ENCODE peak calls at places on chromosome 6, in nine cellular contexts. One of them, this sample, is unnamed.

GRCh38 chr6:19332806-19333460 is 504.2 kb upstream of the ID4 start:
- DNase-seq in nucleus accumbens: no peak
- DNase-seq in NCI-H2029 treated with DMSO at 0.1 percent for 48 hours: no peak
- DNase-seq in type B pancreatic cell: no peak
- DNase-seq in DMS79: no peak
- DNase-seq in NT2/D1: no peak
- DNase-seq in HTR-8/SVneo: no peak
- DNase-seq in stimulated activated CD4-positive, alpha-beta T cell treated with anti-CD3 and anti-CD28 coated beads, Interleukin-12 subunit alpha, Interleukin-12 subunit beta, amount 100 ng/mL, for 4 hours: no peak
- DNase-seq in hypothalamus: no peak
- DNase-seq in this sample: no peak

GRCh38 chr6:130282234-130282995 is 59.7 kb upstream of the SAMD3 start:
- DNase-seq in NT2/D1: peak; percentile 1
- DNase-seq in HTR-8/SVneo: no peak
- DNase-seq in nucleus accumbens: no peak
- DNase-seq in type B pancreatic cell: no peak
- DNase-seq in hypothalamus: no peak
- DNase-seq in stimulated activated CD4-positive, alpha-beta T cell treated with anti-CD3 and anti-CD28 coated beads, Interleukin-12 subunit alpha, Interleukin-12 subunit beta, amount 100 ng/mL, for 4 hours: no peak
- DNase-seq in NCI-H2029 treated with DMSO at 0.1 percent for 48 hours: no peak
- DNase-seq in DMS79: no peak
- DNase-seq in this sample: no peak

GRCh38 chr6:43173496-43174262 is 2.6 kb downstream of the SRF start:
- DNase-seq in HTR-8/SVneo: no peak
- DNase-seq in NCI-H2029 treated with DMSO at 0.1 percent for 48 hours: no peak
- DNase-seq in NT2/D1: no peak
- DNase-seq in stimulated activated CD4-positive, alpha-beta T cell treated with anti-CD3 and anti-CD28 coated beads, Interleukin-12 subunit alpha, Interleukin-12 subunit beta, amount 100 ng/mL, for 4 hours: no peak
- DNase-seq in nucleus accumbens: no peak
- DNase-seq in hypothalamus: no peak
- DNase-seq in type B pancreatic cell: no peak
- DNase-seq in DMS79: no peak
- DNase-seq in this sample: no peak

GRCh38 chr6:170188571-170189001 is 102.3 kb downstream of the DLL1 start:
- DNase-seq in nucleus accumbens: no peak
- DNase-seq in hypothalamus: no peak
- DNase-seq in NCI-H2029 treated with DMSO at 0.1 percent for 48 hours: peak; percentile 6
- DNase-seq in HTR-8/SVneo: no peak
- DNase-seq in stimulated activated CD4-positive, alpha-beta T cell treated with anti-CD3 and anti-CD28 coated beads, Interleukin-12 subunit alpha, Interleukin-12 subunit beta, amount 100 ng/mL, for 4 hours: no peak
- DNase-seq in DMS79: no peak
- DNase-seq in NT2/D1: no peak
- DNase-seq in type B pancreatic cell: peak; percentile 64
- DNase-seq in this sample: no peak

GRCh38 chr6:35391240-35391968 is 49.0 kb downstream of the PPARD start:
- DNase-seq in HTR-8/SVneo: peak; percentile 86
- DNase-seq in NCI-H2029 treated with DMSO at 0.1 percent for 48 hours: no peak
- DNase-seq in nucleus accumbens: no peak
- DNase-seq in NT2/D1: no peak
- DNase-seq in DMS79: no peak
- DNase-seq in hypothalamus: no peak
- DNase-seq in type B pancreatic cell: no peak
- DNase-seq in stimulated activated CD4-positive, alpha-beta T cell treated with anti-CD3 and anti-CD28 coated beads, Interleukin-12 subunit alpha, Interleukin-12 subunit beta, amount 100 ng/mL, for 4 hours: no peak
- DNase-seq in this sample: no peak

GRCh38 chr6:169932491-169932890 is 181.1 kb downstream of the ERMARD start:
- DNase-seq in nucleus accumbens: no peak
- DNase-seq in hypothalamus: no peak
- DNase-seq in type B pancreatic cell: no peak
- DNase-seq in HTR-8/SVneo: no peak
- DNase-seq in stimulated activated CD4-positive, alpha-beta T cell treated with anti-CD3 and anti-CD28 coated beads, Interleukin-12 subunit alpha, Interleukin-12 subunit beta, amount 100 ng/mL, for 4 hours: no peak
- DNase-seq in NCI-H2029 treated with DMSO at 0.1 percent for 48 hours: peak; percentile 86
- DNase-seq in NT2/D1: no peak
- DNase-seq in DMS79: no peak
- DNase-seq in this sample: no peak

GRCh38 chr6:32087574-32088486 is 21.3 kb downstream of the TNXB start:
- DNase-seq in hypothalamus: no peak
- DNase-seq in nucleus accumbens: no peak
- DNase-seq in DMS79: no peak
- DNase-seq in stimulated activated CD4-positive, alpha-beta T cell treated with anti-CD3 and anti-CD28 coated beads, Interleukin-12 subunit alpha, Interleukin-12 subunit beta, amount 100 ng/mL, for 4 hours: peak; percentile 65
- DNase-seq in HTR-8/SVneo: no peak
- DNase-seq in NT2/D1: peak; percentile 72
- DNase-seq in type B pancreatic cell: peak; percentile 80
- DNase-seq in NCI-H2029 treated with DMSO at 0.1 percent for 48 hours: no peak
- DNase-seq in this sample: no peak

GRCh38 chr6:139676718-139677117 is 302.3 kb upstream of the CITED2 start:
- DNase-seq in type B pancreatic cell: no peak
- DNase-seq in nucleus accumbens: no peak
- DNase-seq in NCI-H2029 treated with DMSO at 0.1 percent for 48 hours: no peak
- DNase-seq in NT2/D1: no peak
- DNase-seq in HTR-8/SVneo: no peak
- DNase-seq in DMS79: no peak
- DNase-seq in stimulated activated CD4-positive, alpha-beta T cell treated with anti-CD3 and anti-CD28 coated beads, Interleukin-12 subunit alpha, Interleukin-12 subunit beta, amount 100 ng/mL, for 4 hours: no peak
- DNase-seq in hypothalamus: no peak
- DNase-seq in this sample: no peak

GRCh38 chr6:140083375-140083774 is 708.9 kb upstream of the CITED2 start:
- DNase-seq in nucleus accumbens: no peak
- DNase-seq in type B pancreatic cell: no peak
- DNase-seq in hypothalamus: no peak
- DNase-seq in NT2/D1: no peak
- DNase-seq in NCI-H2029 treated with DMSO at 0.1 percent for 48 hours: no peak
- DNase-seq in stimulated activated CD4-positive, alpha-beta T cell treated with anti-CD3 and anti-CD28 coated beads, Interleukin-12 subunit alpha, Interleukin-12 subunit beta, amount 100 ng/mL, for 4 hours: no peak
- DNase-seq in DMS79: no peak
- DNase-seq in HTR-8/SVneo: no peak
- DNase-seq in this sample: no peak

GRCh38 chr6:912871-913663 is 220.1 kb upstream of the EXOC2 start:
- DNase-seq in nucleus accumbens: peak; percentile 3
- DNase-seq in NCI-H2029 treated with DMSO at 0.1 percent for 48 hours: peak; percentile 17
- DNase-seq in type B pancreatic cell: no peak
- DNase-seq in stimulated activated CD4-positive, alpha-beta T cell treated with anti-CD3 and anti-CD28 coated beads, Interleukin-12 subunit alpha, Interleukin-12 subunit beta, amount 100 ng/mL, for 4 hours: no peak
- DNase-seq in NT2/D1: peak; percentile 44
- DNase-seq in HTR-8/SVneo: peak; percentile 13
- DNase-seq in hypothalamus: no peak
- DNase-seq in DMS79: no peak
- DNase-seq in this sample: no peak

GRCh38 chr6:22325481-22325880 is 28.6 kb upstream of the PRL start:
- DNase-seq in hypothalamus: no peak
- DNase-seq in stimulated activated CD4-positive, alpha-beta T cell treated with anti-CD3 and anti-CD28 coated beads, Interleukin-12 subunit alpha, Interleukin-12 subunit beta, amount 100 ng/mL, for 4 hours: no peak
- DNase-seq in NCI-H2029 treated with DMSO at 0.1 percent for 48 hours: no peak
- DNase-seq in nucleus accumbens: no peak
- DNase-seq in type B pancreatic cell: no peak
- DNase-seq in DMS79: no peak
- DNase-seq in NT2/D1: no peak
- DNase-seq in HTR-8/SVneo: no peak
- DNase-seq in this sample: no peak

This sample was measured in NCI-H187.